ENCODE peak calls at places on chromosomes 2 and 18, in nine cellular contexts. G is stomach, Z is transverse colon, K is sigmoid colon, N is HepG2, B is K562, P is H1, O is SK-N-SH, S is suprapubic skin. U is an unnamed sample.

GRCh38 chr2:222410534-222410933 is 13.8 kb upstream of the SGPP2 start:
- DNase-seq in G (no peak), Z (no peak), K (no peak), N (no peak), B (no peak), P (no peak), O (no peak), S (no peak), U (no peak)

GRCh38 chr2:10405441-10405840 is 42.7 kb downstream of the ODC1 start:
- DNase-seq in G (no peak), Z (peak), K (peak), N (no peak), B (no peak), P (no peak), O (peak), S (no peak), U (no peak)

GRCh38 chr2:150141241-150142001 is 346.0 kb downstream of the RND3 start:
- DNase-seq in G (no peak), Z (no peak), K (no peak), N (no peak), B (no peak), P (no peak), O (no peak), S (no peak), U (no peak)

GRCh38 chr2:83305758-83306378 is 1153.2 kb downstream of the SUCLG1 start:
- DNase-seq in G (no peak), Z (no peak), K (no peak), N (no peak), B (no peak), P (no peak), O (no peak), S (no peak), U (no peak)

GRCh38 chr2:46942143-46942526 is 26.5 kb upstream of the MCFD2 start:
- DNase-seq in G (peak), Z (peak), K (no peak), N (no peak), B (peak), P (no peak), O (peak), S (no peak), U (peak)

GRCh38 chr2:34729845-34730244 is 1130.7 kb upstream of the FAM98A start:
- DNase-seq in G (no peak), Z (no peak), K (no peak), N (no peak), B (no peak), P (no peak), O (no peak), S (no peak), U (no peak)

GRCh38 chr2:144354953-144355352 is 165.0 kb downstream of the ZEB2 start:
- DNase-seq in G (no peak), Z (no peak), K (no peak), N (no peak), B (no peak), P (no peak), O (no peak), S (no peak), U (no peak)

GRCh38 chr2:101223814-101224231 is 28.9 kb upstream of the CNOT11 start:
- DNase-seq in G (no peak), Z (peak), K (no peak), N (no peak), B (no peak), P (no peak), O (no peak), S (no peak), U (no peak)

GRCh38 chr18:50518787-50519520 is 40.9 kb upstream of the MAPK4 start:
- DNase-seq in G (no peak), Z (no peak), K (no peak), N (no peak), B (no peak), P (no peak), O (no peak), S (no peak), U (no peak)

GRCh38 chr2:234952270-234953115 is 676 bp downstream of the SH3BP4 start:
- DNase-seq in G (peak), Z (peak), K (peak), N (no peak), B (no peak), P (no peak), O (peak), S (peak), U (peak)

GRCh38 chr2:223725494-223725893 is 111.9 kb downstream of the AP1S3 start:
- DNase-seq in G (peak), Z (peak), K (peak), N (peak), B (peak), P (peak), O (peak), S (no peak), U (peak)

GRCh38 chr2:881204-881918 is 69.3 kb upstream of the SNTG2 start:
- DNase-seq in G (no peak), Z (no peak), K (no peak), N (no peak), B (no peak), P (no peak), O (no peak), S (peak), U (no peak)

GRCh38 chr2:119429225-119430000 is 2.2 kb upstream of the TMEM37 start:
- DNase-seq in G (no peak), Z (no peak), K (no peak), N (no peak), B (no peak), P (no peak), O (no peak), S (no peak), U (no peak)

GRCh38 chr2:142875642-142876041 is 1.8 kb upstream of the KYNU start:
- DNase-seq in G (no peak), Z (no peak), K (no peak), N (no peak), B (no peak), P (no peak), O (no peak), S (no peak), U (no peak)

GRCh38 chr2:133801956-133802355 is 233.7 kb upstream of the NCKAP5 start:
- DNase-seq in G (no peak), Z (no peak), K (no peak), N (no peak), B (no peak), P (no peak), O (no peak), S (no peak), U (no peak)

GRCh38 chr2:96098900-96099590 is 17.3 kb downstream of the ADRA2B start:
- DNase-seq in G (peak), Z (peak), K (peak), N (no peak), B (no peak), P (no peak), O (no peak), S (peak), U (peak)

GRCh38 chr2:191869178-191869577 is 22.3 kb upstream of the CAVIN2 start:
- DNase-seq in G (no peak), Z (peak), K (no peak), N (peak), B (peak), P (peak), O (no peak), S (no peak), U (peak)

GRCh38 chr2:134249755-134250154 is 4.1 kb upstream of the MGAT5 start:
- DNase-seq in G (no peak), Z (no peak), K (no peak), N (no peak), B (no peak), P (no peak), O (no peak), S (no peak), U (no peak)

GRCh38 chr2:8605350-8606065 is 76.3 kb upstream of the ID2 start:
- DNase-seq in G (no peak), Z (no peak), K (no peak), N (no peak), B (no peak), P (no peak), O (no peak), S (peak), U (no peak)

DNA sequence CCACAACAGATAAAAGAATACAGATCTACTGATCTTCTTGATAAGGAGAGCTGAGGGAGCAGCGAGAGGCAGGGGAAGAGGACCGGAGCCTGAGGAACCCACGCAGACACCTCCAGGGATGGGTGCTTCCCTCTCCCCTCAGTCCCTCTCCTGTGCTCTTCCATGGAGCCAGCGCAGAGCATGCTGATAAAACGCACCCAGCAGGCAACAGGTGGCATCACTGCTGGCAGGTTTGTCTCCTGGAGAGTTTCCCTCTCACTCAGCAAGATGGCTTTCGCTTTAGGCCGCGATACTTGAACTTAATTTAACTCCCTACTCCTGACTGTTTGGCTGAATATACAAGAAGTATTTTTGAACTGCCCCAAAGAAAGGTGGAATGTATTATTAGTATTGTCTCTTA is 163.0 kb upstream of the REV1 start:
- DNase-seq in G (no peak), Z (no peak), K (no peak), N (no peak), B (no peak), P (no peak), O (no peak), S (no peak), U (no peak)
- TF ChIP-seq EP300 in G (no peak), Z (no peak), K (no peak), N (no peak), B (no peak), P (no peak), O (no peak), S (no peak), U (no peak)

GRCh38 chr2:231456295-231457004 is 7.8 kb downstream of the NCL start:
- DNase-seq in G (no peak), Z (no peak), K (no peak), N (no peak), B (no peak), P (no peak), O (no peak), S (no peak), U (no peak)

GRCh38 chr2:231455890-231456289 is 8.4 kb downstream of the NCL start:
- DNase-seq in G (no peak), Z (no peak), K (no peak), N (no peak), B (no peak), P (no peak), O (no peak), S (peak), U (no peak)

GRCh38 chr2:231460073-231460861 is 4.0 kb downstream of the NCL start:
- DNase-seq in G (no peak), Z (no peak), K (no peak), N (no peak), B (no peak), P (no peak), O (no peak), S (no peak), U (no peak)

GRCh38 chr2:231457101-231457500 is 7.2 kb downstream of the NCL start:
- DNase-seq in G (no peak), Z (no peak), K (no peak), N (no peak), B (no peak), P (no peak), O (no peak), S (no peak), U (no peak)

DNA sequence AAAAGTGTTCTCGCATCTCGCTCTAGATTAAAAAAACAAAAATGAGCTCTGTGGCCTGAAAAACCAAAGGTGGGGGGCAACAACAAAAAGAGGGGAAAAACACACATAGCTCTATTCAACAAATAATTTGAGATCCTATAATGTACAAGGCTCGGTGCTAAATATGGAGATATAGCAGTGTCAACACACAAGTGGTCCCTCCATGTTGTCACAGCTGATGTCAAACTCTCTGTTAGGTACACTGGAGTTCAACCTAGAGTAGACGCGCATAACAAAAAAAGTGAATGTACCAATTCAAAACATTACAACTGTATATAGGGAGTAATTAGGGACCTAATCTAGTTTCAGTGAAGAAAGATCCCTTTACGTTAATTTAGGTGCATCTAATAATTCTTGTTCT is 5.9 kb downstream of the NCL start:
- DNase-seq in G (no peak), Z (no peak), K (no peak), N (no peak), B (no peak), P (no peak), O (no peak), S (no peak), U (no peak)
- TF ChIP-seq POLR2AphosphoS5 in G (no peak), Z (no peak), K (no peak), N (no peak), B (no peak), P (peak), O (no peak), S (no peak), U (no peak)

GRCh38 chr2:55160422-55160821 is 71.7 kb downstream of the CLHC1 start:
- DNase-seq in G (no peak), Z (no peak), K (no peak), N (no peak), B (no peak), P (no peak), O (no peak), S (no peak), U (no peak)

GRCh38 chr2:55163258-55163657 is 68.8 kb downstream of the CLHC1 start:
- DNase-seq in G (no peak), Z (no peak), K (no peak), N (no peak), B (no peak), P (no peak), O (peak), S (no peak), U (no peak)

GRCh38 chr2:55159752-55160151 is 72.3 kb downstream of the CLHC1 start:
- DNase-seq in G (no peak), Z (no peak), K (no peak), N (no peak), B (no peak), P (no peak), O (no peak), S (no peak), U (no peak)

GRCh38 chr2:55162284-55163006 is 69.6 kb downstream of the CLHC1 start:
- DNase-seq in G (no peak), Z (no peak), K (no peak), N (no peak), B (no peak), P (no peak), O (peak), S (no peak), U (no peak)

DNA sequence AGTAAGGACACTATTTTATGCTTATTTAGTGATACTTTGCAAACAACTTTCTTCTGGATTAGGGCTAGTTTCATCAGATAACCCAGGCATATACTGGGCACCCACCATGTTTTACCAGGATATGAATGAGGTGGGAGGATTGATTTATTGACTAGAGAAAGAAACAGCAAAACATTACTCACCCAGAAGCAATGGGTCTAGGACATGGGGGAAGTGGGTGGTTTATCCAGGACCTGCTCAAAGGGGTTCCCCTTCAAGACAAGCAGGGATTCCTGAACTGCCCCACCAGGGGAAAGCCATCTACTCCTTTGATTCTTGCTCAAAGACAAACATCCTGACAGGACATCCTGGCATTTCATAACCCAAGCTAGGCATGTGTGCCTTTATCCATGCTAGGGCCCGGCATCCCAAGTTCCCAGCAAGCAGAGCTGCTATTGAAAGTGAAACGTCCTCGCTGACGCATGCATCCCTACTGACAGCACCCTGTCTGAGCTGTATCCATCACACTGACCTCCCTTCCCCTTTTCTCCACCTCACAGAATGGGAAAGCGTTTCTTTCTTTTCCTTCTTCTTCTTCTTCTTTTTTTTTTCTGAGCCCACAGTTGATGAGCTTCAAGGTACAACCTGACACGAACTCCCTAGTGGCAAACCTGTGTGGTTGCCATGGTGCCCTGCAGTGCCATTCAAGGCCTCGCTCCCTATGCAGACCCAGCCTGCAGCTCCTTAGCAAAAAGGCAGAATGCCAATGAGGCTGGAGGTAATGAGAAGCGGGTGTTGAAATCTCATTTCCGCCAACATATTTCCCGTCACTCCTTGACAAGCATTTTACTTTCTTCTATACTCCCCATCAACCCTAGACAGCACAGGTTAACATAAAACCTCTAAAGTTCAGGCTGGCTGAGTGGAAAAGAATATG is 70.5 kb downstream of the CLHC1 start:
- DNase-seq in G (no peak), Z (no peak), K (no peak), N (no peak), B (no peak), P (no peak), O (no peak), S (no peak), U (peak)
- TF ChIP-seq EP300 in G (no peak), Z (no peak), K (no peak), N (no peak), B (no peak), P (no peak), O (no peak), S (no peak), U (peak)

GRCh38 chr2:216635171-216635570 is 2.0 kb downstream of the IGFBP2 start:
- DNase-seq in G (no peak), Z (no peak), K (no peak), N (no peak), B (no peak), P (no peak), O (peak), S (no peak), U (no peak)

GRCh38 chr2:216634317-216635148 is 1.3 kb downstream of the IGFBP2 start:
- DNase-seq in G (no peak), Z (peak), K (no peak), N (no peak), B (no peak), P (no peak), O (peak), S (no peak), U (peak)

GRCh38 chr2:216637472-216637871 is 4.3 kb downstream of the IGFBP2 start:
- DNase-seq in G (no peak), Z (no peak), K (no peak), N (no peak), B (no peak), P (no peak), O (no peak), S (no peak), U (no peak)

GRCh38 chr2:216635701-216636541 is 2.7 kb downstream of the IGFBP2 start:
- DNase-seq in G (peak), Z (peak), K (no peak), N (no peak), B (no peak), P (no peak), O (peak), S (no peak), U (no peak)

DNA sequence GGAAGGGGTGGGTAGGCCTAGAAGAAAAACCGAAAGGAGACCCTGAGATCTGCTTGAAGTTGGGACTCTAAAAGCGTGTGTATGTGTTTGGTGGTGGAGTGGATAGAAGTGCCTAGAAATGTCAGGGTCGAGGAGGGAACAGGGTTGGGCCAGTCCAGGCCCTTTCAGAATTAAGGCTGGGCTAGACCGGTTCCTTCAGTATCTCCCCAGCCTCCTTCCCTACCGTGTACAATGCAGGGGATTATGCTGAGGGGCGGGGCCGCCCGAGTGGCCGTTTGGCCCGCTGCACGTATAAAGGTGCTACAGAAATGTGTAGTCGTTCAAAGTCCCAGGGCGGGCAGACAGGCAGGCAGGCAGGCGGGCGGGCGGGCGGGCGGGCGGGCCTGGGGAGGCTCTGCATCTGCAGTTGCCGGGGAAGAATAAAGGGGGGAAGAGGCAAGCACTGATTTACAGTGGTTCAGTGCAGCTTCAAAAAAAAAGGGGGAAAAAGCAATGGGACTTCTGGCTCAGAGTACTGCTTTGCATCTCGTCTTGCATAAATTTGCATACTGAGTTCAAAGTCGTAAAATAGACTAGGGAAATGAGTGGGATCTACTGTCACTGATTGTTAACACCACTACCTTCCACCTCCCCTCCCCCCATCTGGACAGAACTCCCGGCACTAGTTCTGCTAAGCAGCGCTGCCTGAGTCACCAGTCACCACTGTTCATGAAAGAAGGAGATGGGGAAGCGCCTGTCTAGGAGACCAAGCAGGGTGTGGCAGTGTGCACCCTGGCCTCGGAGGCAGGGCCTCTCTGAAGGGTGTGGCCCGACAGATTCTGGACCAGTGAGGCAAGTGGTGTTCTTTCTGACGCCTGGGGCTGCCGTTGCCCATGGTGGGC is 3.6 kb downstream of the IGFBP2 start:
- DNase-seq in G (peak), Z (peak), K (no peak), N (peak), B (peak), P (no peak), O (peak), S (no peak), U (peak)
- TF ChIP-seq POLR2AphosphoS5 in G (peak), Z (peak), K (no peak), N (no peak), B (no peak), P (no peak), O (peak), S (no peak), U (no peak)

GRCh38 chr2:128414946-128415767 is 96.5 kb upstream of the HS6ST1 start:
- DNase-seq in G (peak), Z (no peak), K (no peak), N (no peak), B (no peak), P (no peak), O (no peak), S (peak), U (peak)

GRCh38 chr2:128415768-128416039 is 97.0 kb upstream of the HS6ST1 start:
- DNase-seq in G (peak), Z (no peak), K (no peak), N (no peak), B (no peak), P (no peak), O (no peak), S (no peak), U (no peak)

GRCh38 chr2:128414351-128414750 is 95.7 kb upstream of the HS6ST1 start:
- DNase-seq in G (peak), Z (no peak), K (no peak), N (no peak), B (no peak), P (no peak), O (peak), S (peak), U (no peak)

GRCh38 chr2:128416781-128417180 is 98.1 kb upstream of the HS6ST1 start:
- DNase-seq in G (peak), Z (no peak), K (no peak), N (no peak), B (no peak), P (no peak), O (peak), S (peak), U (peak)

DNA sequence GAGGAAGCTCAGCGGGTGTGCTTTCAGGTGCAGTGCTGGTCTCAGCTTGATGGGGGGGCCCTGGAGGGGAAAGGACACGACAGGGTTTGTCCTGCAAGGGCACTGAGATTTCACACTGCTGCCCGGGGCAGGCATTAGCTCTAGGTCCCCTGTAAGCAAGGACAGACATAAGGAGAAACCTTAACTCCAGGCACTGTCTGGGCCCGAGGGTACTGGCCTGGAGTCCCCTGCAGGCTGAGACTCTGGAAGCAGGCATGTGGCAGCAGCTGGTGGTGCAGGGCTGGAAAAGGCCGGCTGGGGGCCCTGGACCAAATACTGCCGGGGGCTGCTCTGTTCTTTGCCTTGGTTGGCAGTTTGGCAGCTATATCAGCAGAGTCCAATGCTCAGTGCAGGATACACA is 97.7 kb upstream of the HS6ST1 start:
- DNase-seq in G (peak), Z (no peak), K (no peak), N (no peak), B (no peak), P (no peak), O (peak), S (peak), U (no peak)
- TF ChIP-seq EP300 in G (no peak), Z (no peak), K (no peak), N (no peak), B (no peak), P (no peak), O (no peak), S (no peak), U (no peak)

U was measured in upper lobe of left lung.